ENCODE peak calls at places on chromosomes 13 and 19, in eight cellular contexts. T is dorsolateral prefrontal cortex; C is WTC11; U is cardiac muscle cell; J is CD4-positive, alpha-beta T cell; E is BE2C; L is breast epithelium; F is left ventricle myocardium inferior. I is an unnamed sample.

GRCh38 chr19:18683109-18683954 is at the start of gene CRTC1:
- DNase-seq in T (peak; percentile 55), C (peak; percentile 84), U (peak; percentile 91), J (peak; percentile 93), E (peak; percentile 94), L (peak; percentile 82), F (peak; percentile 86), I (peak; percentile 88)

GRCh38 chr13:22846551-22846950 is 334.2 kb upstream of the SGCG start:
- DNase-seq in T (no peak), C (no peak), U (no peak), J (no peak), E (no peak), L (no peak), F (no peak), I (no peak)

GRCh38 chr13:92842145-92842544 is 384.5 kb upstream of the GPC6 start:
- DNase-seq in T (no peak), C (no peak), U (peak; percentile 91), J (no peak), E (no peak), L (no peak), F (no peak), I (no peak)

GRCh38 chr13:104477256-104477655 is 1411.0 kb upstream of the SLC10A2 start:
- DNase-seq in T (no peak), C (no peak), U (no peak), J (no peak), E (no peak), L (no peak), F (no peak), I (no peak)

GRCh38 chr13:72864142-72865035 is 82.5 kb downstream of the PIBF1 start:
- DNase-seq in T (no peak), C (no peak), U (no peak), J (no peak), E (no peak), L (no peak), F (no peak), I (no peak)

GRCh38 chr19:28963481-28964245 is 249.3 kb downstream of the UQCRFS1 start:
- DNase-seq in T (no peak), C (no peak), U (no peak), J (no peak), E (no peak), L (no peak), F (no peak), I (no peak)

GRCh38 chr13:113936566-113936965 is 37.3 kb downstream of the C13orf46 start:
- DNase-seq in T (no peak), C (no peak), U (no peak), J (no peak), E (no peak), L (no peak), F (no peak), I (no peak)

GRCh38 chr13:73849292-73849691 is 284.9 kb downstream of the KLF12 start:
- DNase-seq in T (no peak), C (peak; percentile 35), U (peak; percentile 60), J (no peak), E (peak; percentile 46), L (no peak), F (no peak), I (no peak)

GRCh38 chr13:60795219-60795618 is 398.2 kb downstream of the TDRD3 start:
- DNase-seq in T (no peak), C (no peak), U (no peak), J (no peak), E (no peak), L (no peak), F (no peak), I (no peak)

GRCh38 chr13:21075303-21076264 is 14.2 kb upstream of the LATS2 start:
- DNase-seq in T (no peak), C (peak; percentile 76), U (peak; percentile 49), J (no peak), E (no peak), L (no peak), F (peak; percentile 53), I (no peak)

GRCh38 chr13:94660695-94661324 is 51.5 kb downstream of the SOX21 start:
- DNase-seq in T (no peak), C (no peak), U (peak; percentile 27), J (no peak), E (no peak), L (no peak), F (no peak), I (no peak)

GRCh38 chr13:91804724-91805123 is 406.3 kb downstream of the GPC5 start:
- DNase-seq in T (no peak), C (no peak), U (no peak), J (no peak), E (peak; percentile 81), L (no peak), F (no peak), I (no peak)

GRCh38 chr13:91809161-91809560 is 410.7 kb downstream of the GPC5 start:
- DNase-seq in T (no peak), C (no peak), U (no peak), J (no peak), E (no peak), L (no peak), F (no peak), I (no peak)

GRCh38 chr13:91802957-91803356 is 404.5 kb downstream of the GPC5 start:
- DNase-seq in T (no peak), C (no peak), U (no peak), J (no peak), E (no peak), L (no peak), F (no peak), I (no peak)

GRCh38 chr13:91805605-91806004 is 407.2 kb downstream of the GPC5 start:
- DNase-seq in T (no peak), C (no peak), U (peak; percentile 5), J (no peak), E (no peak), L (no peak), F (no peak), I (no peak)
- TF ChIP-seq CTCF in T (peak; percentile 30), C (no peak), U (peak; percentile 16), J (no peak), E (peak; percentile 36), L (no peak), F (peak; percentile 42), I (peak; percentile 40)

GRCh38 chr19:7385062-7385461 is 36.3 kb downstream of the ARHGEF18 start:
- DNase-seq in T (no peak), C (no peak), U (no peak), J (no peak), E (no peak), L (no peak), F (no peak), I (no peak)

GRCh38 chr19:7386769-7387168 is 38.0 kb downstream of the ARHGEF18 start:
- DNase-seq in T (no peak), C (no peak), U (no peak), J (no peak), E (no peak), L (no peak), F (no peak), I (no peak)

GRCh38 chr19:7382694-7383093 is 34.0 kb downstream of the ARHGEF18 start:
- DNase-seq in T (no peak), C (peak; percentile 48), U (no peak), J (no peak), E (no peak), L (no peak), F (no peak), I (no peak)

GRCh38 chr19:7383284-7383683 is 34.5 kb downstream of the ARHGEF18 start:
- DNase-seq in T (no peak), C (no peak), U (no peak), J (no peak), E (no peak), L (no peak), F (no peak), I (no peak)

DNA sequence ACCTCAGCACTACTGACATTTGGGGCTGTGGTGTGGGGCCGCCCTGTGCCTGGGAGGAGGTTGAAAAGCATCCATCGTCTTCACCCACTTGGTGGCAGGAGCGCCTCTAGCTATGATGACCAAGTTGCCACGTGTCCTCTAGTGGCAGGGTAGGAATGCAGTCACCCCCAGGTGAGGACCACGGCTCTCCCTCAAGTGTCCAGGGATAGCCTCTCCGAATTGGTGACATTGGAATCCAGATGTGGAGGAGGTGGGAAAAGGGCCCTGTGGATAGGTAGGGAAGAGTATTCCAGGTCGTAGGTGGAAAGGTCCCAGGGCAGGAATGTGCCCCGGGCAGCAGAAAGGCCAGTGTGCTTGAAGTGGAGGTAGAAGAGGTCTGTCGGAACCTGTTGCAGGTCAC is 37.6 kb downstream of the ARHGEF18 start:
- DNase-seq in T (no peak), C (peak; percentile 35), U (no peak), J (no peak), E (no peak), L (no peak), F (no peak), I (peak; percentile 62)
- TF ChIP-seq CTCF in T (no peak), C (no peak), U (no peak), J (no peak), E (no peak), L (no peak), F (no peak), I (peak; percentile 32)

DNA sequence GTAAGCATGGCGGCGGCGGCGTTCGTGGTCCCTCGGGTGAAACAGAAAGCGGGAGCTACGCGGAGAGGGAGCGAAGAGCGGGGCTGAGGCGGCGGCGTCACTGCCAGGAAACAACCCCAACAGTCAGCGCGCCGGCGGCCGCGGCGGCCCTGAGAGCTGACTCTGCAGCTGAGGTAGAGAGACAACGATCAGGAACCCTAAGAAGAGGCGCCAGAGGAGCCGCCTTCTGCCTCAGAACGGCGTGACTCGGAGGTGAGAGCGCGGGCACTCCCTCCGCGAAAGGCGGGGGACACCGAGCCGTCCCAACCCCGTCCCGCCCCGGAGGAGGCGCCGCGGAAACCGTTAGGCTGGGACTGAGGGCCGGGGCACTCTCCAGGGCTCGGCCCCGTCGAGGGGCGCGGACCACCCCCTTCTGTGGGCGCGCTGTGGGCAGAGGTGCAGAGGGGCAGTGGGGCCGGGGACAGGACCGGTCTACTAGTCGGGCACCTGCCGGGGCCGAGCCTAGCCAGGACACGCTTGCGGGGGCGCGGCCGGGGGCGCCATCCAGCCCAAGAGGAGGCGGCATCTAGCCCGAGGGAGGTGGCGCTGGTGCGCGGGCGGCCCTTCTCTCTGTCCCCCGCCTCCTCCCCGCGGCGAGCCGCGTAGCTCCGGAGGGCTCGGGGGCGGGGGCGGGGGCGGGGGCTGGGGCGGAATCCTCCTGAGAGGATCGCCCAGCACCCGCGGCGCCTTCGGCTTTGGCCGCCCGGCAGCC is 389 bp downstream of the FNDC3A start:
- DNase-seq in T (peak; percentile 61), C (peak; percentile 80), U (peak; percentile 84), J (peak; percentile 80), E (peak; percentile 94), L (peak; percentile 65), F (peak; percentile 85), I (peak; percentile 33)
- TF ChIP-seq CTCF in T (peak; percentile 52), C (no peak), U (no peak), J (no peak), E (no peak), L (no peak), F (no peak), I (no peak)

GRCh38 chr13:47796816-47797215 is 204.3 kb downstream of the SUCLA2 start:
- DNase-seq in T (no peak), C (no peak), U (no peak), J (no peak), E (no peak), L (no peak), F (peak; percentile 22), I (no peak)

GRCh38 chr13:47790755-47791154 is 210.3 kb downstream of the SUCLA2 start:
- DNase-seq in T (no peak), C (no peak), U (no peak), J (no peak), E (no peak), L (no peak), F (no peak), I (no peak)

GRCh38 chr13:47798194-47798593 is 202.9 kb downstream of the SUCLA2 start:
- DNase-seq in T (no peak), C (no peak), U (no peak), J (no peak), E (peak; percentile 14), L (no peak), F (no peak), I (no peak)

GRCh38 chr13:47798906-47799305 is 202.2 kb downstream of the SUCLA2 start:
- DNase-seq in T (no peak), C (no peak), U (peak; percentile 54), J (no peak), E (no peak), L (no peak), F (no peak), I (no peak)

GRCh38 chr13:47794963-47795362 is 206.1 kb downstream of the SUCLA2 start:
- DNase-seq in T (no peak), C (no peak), U (peak; percentile 41), J (no peak), E (peak; percentile 9), L (no peak), F (no peak), I (no peak)
- TF ChIP-seq CTCF in T (peak; percentile 25), C (peak; percentile 51), U (peak; percentile 70), J (peak; percentile 22), E (peak; percentile 62), L (no peak), F (peak; percentile 41), I (no peak)